ENCODE peak calls at places on chromosomes 2 and 18, in four cellular contexts. One of them, this sample, is unnamed.

GRCh38 chr2:10554961-10555809 is 107.1 kb upstream of the ODC1 start:
- DNase-seq in pancreas: no peak
- DNase-seq in cardiac fibroblast: no peak
- DNase-seq in prostate gland: no peak
- DNase-seq in this sample: no peak

GRCh38 chr2:231701456-231702373 is 6.6 kb upstream of the PTMA start:
- DNase-seq in cardiac fibroblast: peak; percentile 29
- DNase-seq in prostate gland: peak; percentile 94
- DNase-seq in pancreas: peak; percentile 81
- DNase-seq in this sample: no peak

GRCh38 chr2:18500333-18500732 is 60.1 kb downstream of the RDH14 start:
- DNase-seq in pancreas: no peak
- DNase-seq in cardiac fibroblast: peak; percentile 93
- DNase-seq in prostate gland: no peak
- DNase-seq in this sample: no peak

GRCh38 chr2:213017404-213017803 is 134.0 kb downstream of the IKZF2 start:
- DNase-seq in prostate gland: no peak
- DNase-seq in cardiac fibroblast: no peak
- DNase-seq in pancreas: no peak
- DNase-seq in this sample: no peak

GRCh38 chr2:52145005-52145404 is 1113.1 kb upstream of the NRXN1 start:
- DNase-seq in prostate gland: no peak
- DNase-seq in pancreas: no peak
- DNase-seq in cardiac fibroblast: peak; percentile 31
- DNase-seq in this sample: no peak

GRCh38 chr18:70663141-70663540 is 374.3 kb downstream of the SOCS6 start:
- DNase-seq in pancreas: no peak
- DNase-seq in prostate gland: no peak
- DNase-seq in cardiac fibroblast: no peak
- DNase-seq in this sample: no peak

GRCh38 chr2:40033781-40034180 is 254.7 kb upstream of the THUMPD2 start:
- DNase-seq in pancreas: no peak
- DNase-seq in prostate gland: no peak
- DNase-seq in cardiac fibroblast: peak; percentile 56
- DNase-seq in this sample: no peak

GRCh38 chr2:70785137-70785911 is 5.1 kb downstream of the FIGLA start:
- DNase-seq in cardiac fibroblast: peak; percentile 32
- DNase-seq in prostate gland: no peak
- DNase-seq in pancreas: no peak
- DNase-seq in this sample: peak; percentile 1

GRCh38 chr2:127439343-127439742 is 21.1 kb downstream of the PROC start:
- DNase-seq in pancreas: no peak
- DNase-seq in cardiac fibroblast: no peak
- DNase-seq in prostate gland: no peak
- DNase-seq in this sample: no peak

GRCh38 chr2:85712849-85713612 is 18.9 kb downstream of the GNLY start:
- DNase-seq in pancreas: peak; percentile 56
- DNase-seq in prostate gland: peak; percentile 68
- DNase-seq in cardiac fibroblast: peak; percentile 65
- DNase-seq in this sample: no peak

GRCh38 chr18:6949800-6950586 is 167.6 kb downstream of the LAMA1 start:
- DNase-seq in prostate gland: no peak
- DNase-seq in pancreas: peak; percentile 57
- DNase-seq in cardiac fibroblast: no peak
- DNase-seq in this sample: no peak

DNA sequence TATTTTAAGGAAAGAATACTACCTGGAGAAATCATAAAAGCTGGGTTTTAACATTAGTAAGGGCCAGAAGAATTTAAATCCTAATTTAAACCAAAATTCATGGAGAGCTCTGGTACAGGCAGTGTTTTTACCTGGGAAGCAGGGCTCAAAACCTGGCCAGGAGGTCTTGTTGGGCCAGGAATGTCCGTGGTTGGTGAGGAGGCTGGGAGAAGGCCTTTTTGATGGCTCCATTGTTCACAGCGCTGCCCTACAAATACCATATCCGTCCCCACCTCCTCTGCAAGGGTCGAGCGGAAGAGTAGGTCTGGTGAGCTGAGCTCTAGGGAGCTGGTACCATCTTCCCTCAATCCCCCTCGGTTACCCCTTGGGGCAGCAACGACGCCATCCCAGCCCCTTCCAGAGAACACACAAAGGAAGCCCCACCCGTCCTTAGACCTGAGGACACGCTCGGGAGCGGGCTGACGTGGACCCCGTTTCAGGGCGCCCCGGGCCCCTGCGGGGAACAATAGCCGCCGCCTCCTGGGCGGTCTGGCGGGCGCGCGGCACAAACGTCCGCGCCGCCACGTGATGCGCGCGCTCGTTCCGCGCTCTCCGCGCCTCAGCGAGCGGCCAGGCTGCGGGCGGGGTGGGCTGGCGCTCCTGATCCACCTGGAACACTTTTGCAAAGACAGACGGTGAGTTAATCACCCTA is 10.7 kb upstream of the HOXD1 start:
- DNase-seq in cardiac fibroblast: no peak
- DNase-seq in pancreas: no peak
- DNase-seq in prostate gland: no peak
- DNase-seq in this sample: no peak
- H3K4me3 ChIP-seq in cardiac fibroblast: no peak overlapping the region
- H3K4me3 ChIP-seq in pancreas: peak overlapping the region; percentile 35
- H3K4me3 ChIP-seq in prostate gland: peak overlapping the region; percentile 17
- H3K4me3 ChIP-seq in this sample: peak overlapping the region; percentile 44

GRCh38 chr2:202171246-202171833 is 67.1 kb downstream of the SUMO1 start:
- DNase-seq in pancreas: no peak
- DNase-seq in prostate gland: no peak
- DNase-seq in cardiac fibroblast: peak; percentile 22
- DNase-seq in this sample: no peak
- H3K4me3 ChIP-seq in pancreas: no peak overlapping the region
- H3K4me3 ChIP-seq in prostate gland: no peak overlapping the region
- H3K4me3 ChIP-seq in cardiac fibroblast: no peak overlapping the region
- H3K4me3 ChIP-seq in this sample: no peak overlapping the region

GRCh38 chr18:12883684-12884520 is at the start of gene PTPN2:
- DNase-seq in cardiac fibroblast: peak; percentile 96
- DNase-seq in prostate gland: peak; percentile 92
- DNase-seq in pancreas: peak; percentile 92
- DNase-seq in this sample: peak; percentile 84

GRCh38 chr18:12886498-12887126 is 2.6 kb upstream of the PTPN2 start:
- DNase-seq in cardiac fibroblast: peak; percentile 38
- DNase-seq in prostate gland: no peak
- DNase-seq in pancreas: peak; percentile 25
- DNase-seq in this sample: peak; percentile 46

GRCh38 chr18:12883003-12883683 is 894 bp downstream of the PTPN2 start:
- DNase-seq in cardiac fibroblast: no peak
- DNase-seq in pancreas: no peak
- DNase-seq in prostate gland: no peak
- DNase-seq in this sample: no peak

GRCh38 chr18:12885500-12885899 is 1.5 kb upstream of the PTPN2 start:
- DNase-seq in pancreas: no peak
- DNase-seq in prostate gland: no peak
- DNase-seq in cardiac fibroblast: no peak
- DNase-seq in this sample: no peak

GRCh38 chr18:12884521-12885323 is 685 bp upstream of the PTPN2 start:
- DNase-seq in pancreas: no peak
- DNase-seq in cardiac fibroblast: peak; percentile 40
- DNase-seq in prostate gland: no peak
- DNase-seq in this sample: no peak
- H3K4me3 ChIP-seq in pancreas: peak overlapping the region; percentile 86
- H3K4me3 ChIP-seq in cardiac fibroblast: peak overlapping the region; percentile 79
- H3K4me3 ChIP-seq in prostate gland: peak overlapping the region; percentile 88
- H3K4me3 ChIP-seq in this sample: peak overlapping the region; percentile 67

DNA sequence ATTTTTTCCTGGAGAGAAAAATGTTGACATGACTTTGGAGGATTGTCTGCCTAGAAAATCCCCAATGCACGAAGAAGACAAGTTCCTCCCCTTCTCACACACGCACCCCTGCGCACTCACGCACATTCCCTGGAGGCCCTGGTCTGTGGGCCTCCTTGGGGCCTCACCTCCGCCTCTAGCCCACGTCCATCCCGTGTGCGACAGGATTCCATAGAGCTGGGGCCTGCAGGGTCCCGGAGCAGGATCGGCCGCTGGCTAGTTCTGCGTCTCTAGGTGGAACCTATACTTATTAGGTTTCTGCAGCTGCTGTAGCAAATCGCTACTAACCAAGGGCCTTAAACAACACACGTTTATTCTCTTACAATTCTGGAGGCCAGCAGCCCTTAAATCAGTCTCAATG is 198.9 kb downstream of the ZFP36L2 start:
- DNase-seq in pancreas: no peak
- DNase-seq in prostate gland: no peak
- DNase-seq in cardiac fibroblast: no peak
- DNase-seq in this sample: no peak
- H3K4me3 ChIP-seq in pancreas: no peak overlapping the region
- H3K4me3 ChIP-seq in prostate gland: no peak overlapping the region
- H3K4me3 ChIP-seq in cardiac fibroblast: no peak overlapping the region
- H3K4me3 ChIP-seq in this sample: no peak overlapping the region